ENCODE peak calls at places on chromosomes 2 and 18, in nine cellular contexts. Q, M, I, C, W, K, J, U and A are unnamed samples.
A peak's percentile ranks its signal among the peaks of the same experiment; 100 is the strongest.

GRCh38 chr18:2905802-2906521 is 59.2 kb downstream of the EMILIN2 start:
- DNase-seq in K (no peak), I (no peak), M (peak; percentile 79), Q (peak; percentile 50), J (no peak), U (peak; percentile 46), C (peak; percentile 77), W (peak; percentile 33), A (no peak)

GRCh38 chr2:191360918-191361317 is 115.7 kb downstream of the MYO1B start:
- DNase-seq in J (no peak), I (no peak), Q (no peak), M (no peak), W (no peak), C (no peak), U (no peak), K (no peak), A (no peak)

GRCh38 chr2:45404807-45405297 is 206.2 kb downstream of the SRBD1 start:
- DNase-seq in Q (no peak), K (no peak), I (no peak), U (no peak), W (no peak), J (no peak), M (no peak), C (no peak), A (no peak)

GRCh38 chr2:228653884-228654283 is 472.4 kb upstream of the SPHKAP start:
- DNase-seq in I (no peak), K (no peak), M (no peak), U (no peak), Q (no peak), C (no peak), J (no peak), W (no peak), A (no peak)

GRCh38 chr2:127185720-127186119 is 34.4 kb downstream of the CYP27C1 start:
- DNase-seq in U (peak; percentile 24), K (no peak), I (no peak), Q (peak; percentile 9), M (no peak), J (no peak), C (no peak), W (no peak), A (no peak)

GRCh38 chr18:48902023-48902855 is 48.5 kb downstream of the SMAD7 start:
- DNase-seq in K (peak; percentile 56), J (peak; percentile 78), C (peak; percentile 87), M (peak; percentile 75), W (peak; percentile 22), Q (peak; percentile 89), U (peak; percentile 96), I (peak; percentile 61), A (no peak)

GRCh38 chr2:222819722-222820333 is 41.0 kb upstream of the ACSL3 start:
- DNase-seq in C (no peak), U (no peak), K (no peak), J (no peak), W (no peak), Q (no peak), I (no peak), M (no peak), A (no peak)

GRCh38 chr18:1585881-1586488 is 681.3 kb downstream of the ADCYAP1 start:
- DNase-seq in K (no peak), J (peak; percentile 43), U (peak; percentile 42), Q (no peak), C (no peak), I (no peak), W (peak; percentile 32), M (no peak), A (no peak)

GRCh38 chr2:126915903-126916302 is 17.2 kb downstream of the TEX51 start:
- DNase-seq in K (no peak), W (no peak), C (no peak), J (no peak), I (no peak), Q (no peak), M (no peak), U (no peak), A (no peak)

GRCh38 chr2:74489906-74490305 is 7.0 kb downstream of the TTC31 start:
- DNase-seq in J (no peak), W (no peak), M (no peak), U (no peak), I (no peak), C (no peak), K (no peak), Q (no peak), A (no peak)

GRCh38 chr2:225337183-225337582 is 62.3 kb upstream of the NYAP2 start:
- DNase-seq in M (no peak), Q (no peak), J (no peak), W (no peak), I (no peak), U (peak; percentile 23), C (no peak), K (no peak), A (no peak)

GRCh38 chr2:84870306-84870705 is 10.6 kb downstream of the TRABD2A start:
- DNase-seq in J (peak; percentile 35), C (no peak), K (no peak), I (no peak), W (no peak), Q (no peak), U (no peak), M (no peak), A (no peak)

GRCh38 chr18:46067431-46068007 is 4.5 kb downstream of the PSTPIP2 start:
- DNase-seq in U (peak; percentile 24), M (no peak), J (peak; percentile 47), W (peak; percentile 43), Q (no peak), K (peak; percentile 48), I (no peak), C (no peak), A (no peak)

GRCh38 chr18:62716679-62717058 is 1.3 kb downstream of the PHLPP1 start:
- DNase-seq in M (peak; percentile 63), Q (peak; percentile 45), C (peak; percentile 53), U (peak; percentile 46), W (no peak), I (no peak), K (peak; percentile 43), J (peak; percentile 42), A (no peak)

GRCh38 chr2:172090947-172091625 is 5.8 kb downstream of the DLX1 start:
- DNase-seq in I (no peak), M (no peak), U (no peak), K (no peak), W (no peak), J (no peak), C (no peak), Q (no peak), A (no peak)
- TF ChIP-seq POLR2AphosphoS5 in I (no peak), M (no peak), U (no peak), K (no peak), W (no peak), J (no peak), C (no peak), Q (no peak), A (no peak)

GRCh38 chr18:61637905-61638304 is 254.9 kb downstream of the RNF152 start:
- DNase-seq in W (no peak), J (no peak), U (no peak), K (no peak), C (no peak), Q (peak; percentile 72), M (peak; percentile 57), I (no peak), A (no peak)
- H3K4me3 ChIP-seq in W (no peak overlapping the region), J (no peak overlapping the region), U (no peak overlapping the region), K (no peak overlapping the region), C (no peak overlapping the region), Q (no peak overlapping the region), M (no peak overlapping the region), I (no peak overlapping the region), A (no peak overlapping the region)

DNA sequence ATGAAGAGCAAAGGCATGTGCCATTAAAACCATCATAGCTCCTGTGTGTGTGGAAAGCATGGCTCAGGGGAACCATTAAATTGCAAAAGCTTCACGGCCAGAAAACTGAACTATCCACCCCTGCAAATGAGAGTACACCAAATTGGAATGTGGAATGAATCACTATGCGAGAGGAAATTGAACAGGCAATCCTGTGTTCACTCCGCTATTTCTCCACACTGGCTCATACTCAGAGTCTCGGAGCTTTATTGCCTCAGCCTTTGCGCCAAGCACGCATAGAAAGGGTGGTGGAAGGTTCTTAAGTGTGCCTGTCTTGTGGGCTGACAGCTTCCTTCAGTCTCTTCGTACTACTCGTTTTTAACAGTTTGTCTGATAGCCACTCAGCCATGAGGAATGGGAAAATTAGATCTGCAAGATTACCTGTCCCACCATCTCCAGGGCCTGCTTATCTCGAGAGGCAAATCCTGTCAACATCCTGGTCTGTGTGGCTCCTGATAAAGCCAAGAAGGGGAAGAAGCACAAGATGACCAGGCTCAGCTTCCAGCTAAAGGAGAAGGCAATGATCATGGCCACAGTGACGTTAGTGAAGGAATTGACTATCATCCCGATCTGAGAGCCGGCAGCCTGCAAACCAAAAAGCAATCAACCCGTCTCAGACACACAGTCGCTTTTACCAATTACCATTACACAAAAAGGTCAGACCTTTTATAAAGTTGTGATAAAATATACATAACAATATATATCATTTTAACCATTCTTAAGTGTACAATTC is 34.9 kb downstream of the G6PC2 start:
- DNase-seq in W (no peak), M (no peak), J (peak; percentile 96), K (no peak), C (no peak), Q (no peak), U (peak; percentile 27), I (no peak), A (no peak)
- TF ChIP-seq POLR2AphosphoS5 in W (no peak), M (no peak), J (peak; percentile 99), K (no peak), C (no peak), Q (no peak), U (no peak), I (no peak), A (no peak)

GRCh38 chr2:50995610-50996009 is 36.3 kb downstream of the NRXN1 start:
- DNase-seq in K (no peak), M (no peak), I (no peak), W (no peak), J (no peak), Q (no peak), C (no peak), U (no peak), A (no peak)

GRCh38 chr2:51006641-51007040 is 25.3 kb downstream of the NRXN1 start:
- DNase-seq in K (no peak), Q (no peak), C (no peak), U (no peak), I (no peak), W (no peak), J (no peak), M (no peak), A (no peak)

GRCh38 chr2:51003345-51004192 is 28.4 kb downstream of the NRXN1 start:
- DNase-seq in I (no peak), K (no peak), C (no peak), J (no peak), Q (no peak), W (no peak), M (no peak), U (peak; percentile 29), A (no peak)

DNA sequence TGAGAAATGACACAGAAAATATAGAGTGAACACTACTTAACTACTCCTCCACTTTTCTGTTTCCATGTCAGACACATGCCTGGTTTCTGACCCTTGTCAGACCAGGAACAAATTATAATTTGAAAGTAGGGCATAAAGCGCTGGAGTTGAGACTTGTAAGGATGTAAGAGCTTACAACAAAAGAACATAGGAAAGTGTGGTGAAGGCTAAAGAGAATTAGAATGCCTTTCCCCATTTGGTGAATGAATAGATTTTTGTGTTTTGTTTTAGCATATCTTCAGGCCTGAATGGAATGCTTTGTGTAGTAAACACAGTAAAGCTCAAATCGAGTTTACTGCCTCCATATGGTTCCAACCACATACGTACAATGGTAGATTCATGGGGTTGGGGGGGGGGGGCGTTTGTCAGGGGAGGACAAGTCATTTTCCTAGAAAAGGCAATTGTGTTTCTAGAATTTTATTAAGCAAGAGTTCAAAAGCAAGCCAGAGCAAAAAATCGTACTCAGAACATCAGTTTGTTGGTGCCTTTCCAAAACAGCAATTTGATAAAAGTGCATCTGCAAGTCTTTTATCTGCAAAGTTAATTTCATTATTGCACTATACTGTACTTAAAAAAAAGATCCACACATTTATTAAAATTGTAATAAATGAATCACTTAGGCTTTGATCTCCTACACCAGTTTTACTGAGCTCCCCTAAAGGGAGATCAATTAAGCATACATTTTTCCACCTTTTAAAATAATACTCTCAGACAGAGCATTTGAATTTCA is 30.9 kb downstream of the NRXN1 start:
- DNase-seq in U (no peak), K (no peak), J (no peak), W (no peak), I (no peak), Q (no peak), C (no peak), M (no peak), A (no peak)
- H3K4me3 ChIP-seq in U (no peak overlapping the region), K (no peak overlapping the region), J (no peak overlapping the region), W (no peak overlapping the region), I (no peak overlapping the region), Q (no peak overlapping the region), C (no peak overlapping the region), M (no peak overlapping the region), A (no peak overlapping the region)